ENCODE peak calls at places on chromosome 1, in five cellular contexts. One of them, this sample, is unnamed.

GRCh38 chr1:36981771-36982622 is 52.3 kb downstream of the GRIK3 start:
- DNase-seq in pancreas: no peak
- DNase-seq in RWPE2: no peak
- DNase-seq in thyroid gland: no peak
- DNase-seq in mammary epithelial cell: no peak
- DNase-seq in this sample: no peak

GRCh38 chr1:64100791-64101190 is 102.6 kb upstream of the UBE2U start:
- DNase-seq in pancreas: no peak
- DNase-seq in thyroid gland: no peak
- DNase-seq in RWPE2: no peak
- DNase-seq in mammary epithelial cell: no peak
- DNase-seq in this sample: no peak

GRCh38 chr1:214018605-214019268 is 31.0 kb downstream of the PROX1 start:
- DNase-seq in thyroid gland: no peak
- DNase-seq in pancreas: no peak
- DNase-seq in mammary epithelial cell: no peak
- DNase-seq in RWPE2: no peak
- DNase-seq in this sample: no peak

GRCh38 chr1:226809785-226810571 is 60.4 kb upstream of the PSEN2 start:
- DNase-seq in mammary epithelial cell: no peak
- DNase-seq in RWPE2: no peak
- DNase-seq in pancreas: no peak
- DNase-seq in thyroid gland: no peak
- DNase-seq in this sample: no peak

GRCh38 chr1:115867216-115867615 is 26.3 kb upstream of the NHLH2 start:
- DNase-seq in RWPE2: no peak
- DNase-seq in mammary epithelial cell: peak; percentile 72
- DNase-seq in thyroid gland: no peak
- DNase-seq in pancreas: no peak
- DNase-seq in this sample: no peak

GRCh38 chr1:235923466-235924008 is 56.8 kb upstream of the LYST start:
- DNase-seq in mammary epithelial cell: peak; percentile 38
- DNase-seq in RWPE2: no peak
- DNase-seq in pancreas: no peak
- DNase-seq in thyroid gland: peak; percentile 29
- DNase-seq in this sample: no peak

GRCh38 chr1:205042911-205043806 is at the start of gene CNTN2:
- DNase-seq in RWPE2: no peak
- DNase-seq in mammary epithelial cell: no peak
- DNase-seq in thyroid gland: no peak
- DNase-seq in pancreas: no peak
- DNase-seq in this sample: peak; percentile 84

GRCh38 chr1:101816262-101816661 is 180.5 kb downstream of the OLFM3 start:
- DNase-seq in thyroid gland: no peak
- DNase-seq in RWPE2: no peak
- DNase-seq in mammary epithelial cell: no peak
- DNase-seq in pancreas: no peak
- DNase-seq in this sample: no peak

GRCh38 chr1:160767417-160768294 is 28.3 kb upstream of the LY9 start:
- DNase-seq in thyroid gland: no peak
- DNase-seq in mammary epithelial cell: peak; percentile 87
- DNase-seq in RWPE2: no peak
- DNase-seq in pancreas: no peak
- DNase-seq in this sample: no peak

GRCh38 chr1:150981805-150982712 is at the start of gene ANXA9:
- DNase-seq in pancreas: peak; percentile 78
- DNase-seq in mammary epithelial cell: peak; percentile 27
- DNase-seq in thyroid gland: peak; percentile 83
- DNase-seq in RWPE2: no peak
- DNase-seq in this sample: no peak

GRCh38 chr1:67919714-67920113 is 86.4 kb upstream of the GNG12 start:
- DNase-seq in RWPE2: no peak
- DNase-seq in mammary epithelial cell: no peak
- DNase-seq in thyroid gland: no peak
- DNase-seq in pancreas: no peak
- DNase-seq in this sample: no peak

GRCh38 chr1:232084584-232085223 is 458.1 kb downstream of the DISC1 start:
- DNase-seq in pancreas: no peak
- DNase-seq in RWPE2: no peak
- DNase-seq in thyroid gland: no peak
- DNase-seq in mammary epithelial cell: peak; percentile 24
- DNase-seq in this sample: no peak

GRCh38 chr1:202462342-202463076 is 114.0 kb downstream of the PPP1R12B start:
- DNase-seq in mammary epithelial cell: no peak
- DNase-seq in RWPE2: no peak
- DNase-seq in pancreas: no peak
- DNase-seq in thyroid gland: no peak
- DNase-seq in this sample: no peak

GRCh38 chr1:109365642-109366204 is 32.0 kb downstream of the SORT1 start:
- DNase-seq in pancreas: no peak
- DNase-seq in mammary epithelial cell: no peak
- DNase-seq in RWPE2: no peak
- DNase-seq in thyroid gland: no peak
- DNase-seq in this sample: no peak

GRCh38 chr1:6222644-6223043 is 13.1 kb downstream of the ICMT start:
- DNase-seq in RWPE2: no peak
- DNase-seq in pancreas: no peak
- DNase-seq in thyroid gland: peak; percentile 22
- DNase-seq in mammary epithelial cell: no peak
- DNase-seq in this sample: no peak

GRCh38 chr1:205593532-205593931 is 38.3 kb downstream of the ELK4 start:
- DNase-seq in pancreas: no peak
- DNase-seq in mammary epithelial cell: no peak
- DNase-seq in thyroid gland: no peak
- DNase-seq in RWPE2: no peak
- DNase-seq in this sample: no peak

GRCh38 chr1:41783189-41783639 is 135.5 kb downstream of the HIVEP3 start:
- DNase-seq in RWPE2: no peak
- DNase-seq in pancreas: no peak
- DNase-seq in thyroid gland: no peak
- DNase-seq in mammary epithelial cell: peak; percentile 92
- DNase-seq in this sample: no peak

GRCh38 chr1:84143796-84144565 is at the start of gene PRKACB:
- DNase-seq in mammary epithelial cell: peak; percentile 27
- DNase-seq in thyroid gland: no peak
- DNase-seq in pancreas: no peak
- DNase-seq in RWPE2: no peak
- DNase-seq in this sample: no peak

GRCh38 chr1:153565529-153566374 is at the start of gene S100A2:
- DNase-seq in pancreas: no peak
- DNase-seq in RWPE2: peak; percentile 93
- DNase-seq in mammary epithelial cell: peak; percentile 99
- DNase-seq in thyroid gland: peak; percentile 92
- DNase-seq in this sample: no peak

GRCh38 chr1:212037900-212038299 is 2.4 kb downstream of the DTL start:
- DNase-seq in RWPE2: no peak
- DNase-seq in mammary epithelial cell: peak; percentile 41
- DNase-seq in pancreas: no peak
- DNase-seq in thyroid gland: no peak
- DNase-seq in this sample: no peak

GRCh38 chr1:54394104-54394503 is 12.1 kb downstream of the SSBP3 start:
- DNase-seq in thyroid gland: no peak
- DNase-seq in mammary epithelial cell: no peak
- DNase-seq in pancreas: no peak
- DNase-seq in RWPE2: no peak
- DNase-seq in this sample: no peak

GRCh38 chr1:54395535-54395934 is 10.7 kb downstream of the SSBP3 start:
- DNase-seq in pancreas: no peak
- DNase-seq in mammary epithelial cell: no peak
- DNase-seq in thyroid gland: no peak
- DNase-seq in RWPE2: no peak
- DNase-seq in this sample: no peak

GRCh38 chr1:54392401-54392800 is 13.8 kb downstream of the SSBP3 start:
- DNase-seq in RWPE2: no peak
- DNase-seq in thyroid gland: no peak
- DNase-seq in pancreas: no peak
- DNase-seq in mammary epithelial cell: no peak
- DNase-seq in this sample: no peak

GRCh38 chr1:54391450-54392071 is 14.6 kb downstream of the SSBP3 start:
- DNase-seq in pancreas: no peak
- DNase-seq in mammary epithelial cell: no peak
- DNase-seq in thyroid gland: no peak
- DNase-seq in RWPE2: no peak
- DNase-seq in this sample: no peak

DNA sequence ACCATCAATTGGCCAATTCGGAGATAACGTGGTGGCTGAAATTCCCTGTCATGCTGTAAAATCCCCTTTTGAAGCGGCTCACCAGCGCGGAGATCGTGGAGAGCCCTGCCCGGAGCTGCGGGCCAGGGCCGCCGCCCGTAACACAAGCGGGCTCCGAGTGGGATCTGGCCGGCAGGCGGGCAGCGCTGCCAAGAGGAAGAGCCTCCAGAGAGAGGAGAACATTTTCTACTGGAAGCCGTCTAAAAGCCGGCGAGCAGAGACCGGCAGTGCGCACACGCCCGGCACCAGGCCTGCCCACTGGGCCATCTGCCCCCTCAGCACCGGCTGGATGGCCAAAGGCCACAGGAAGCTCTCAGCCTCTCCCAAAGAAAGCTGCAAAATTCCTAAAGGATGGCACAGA is 15.5 kb downstream of the SSBP3 start:
- DNase-seq in pancreas: no peak
- DNase-seq in mammary epithelial cell: no peak
- DNase-seq in RWPE2: no peak
- DNase-seq in thyroid gland: no peak
- DNase-seq in this sample: no peak
- H3K27ac ChIP-seq in pancreas: no peak overlapping the region
- H3K27ac ChIP-seq in mammary epithelial cell: no peak overlapping the region
- H3K27ac ChIP-seq in RWPE2: no peak overlapping the region
- H3K27ac ChIP-seq in thyroid gland: no peak overlapping the region
- H3K27ac ChIP-seq in this sample: no peak overlapping the region

GRCh38 chr1:11985851-11986250 is 5.6 kb downstream of the MFN2 start:
- DNase-seq in thyroid gland: no peak
- DNase-seq in mammary epithelial cell: no peak
- DNase-seq in RWPE2: no peak
- DNase-seq in pancreas: no peak
- DNase-seq in this sample: no peak
- H3K27ac ChIP-seq in thyroid gland: peak overlapping the region; percentile 99
- H3K27ac ChIP-seq in mammary epithelial cell: no peak overlapping the region
- H3K27ac ChIP-seq in RWPE2: no peak overlapping the region
- H3K27ac ChIP-seq in pancreas: no peak overlapping the region
- H3K27ac ChIP-seq in this sample: no peak overlapping the region

DNA sequence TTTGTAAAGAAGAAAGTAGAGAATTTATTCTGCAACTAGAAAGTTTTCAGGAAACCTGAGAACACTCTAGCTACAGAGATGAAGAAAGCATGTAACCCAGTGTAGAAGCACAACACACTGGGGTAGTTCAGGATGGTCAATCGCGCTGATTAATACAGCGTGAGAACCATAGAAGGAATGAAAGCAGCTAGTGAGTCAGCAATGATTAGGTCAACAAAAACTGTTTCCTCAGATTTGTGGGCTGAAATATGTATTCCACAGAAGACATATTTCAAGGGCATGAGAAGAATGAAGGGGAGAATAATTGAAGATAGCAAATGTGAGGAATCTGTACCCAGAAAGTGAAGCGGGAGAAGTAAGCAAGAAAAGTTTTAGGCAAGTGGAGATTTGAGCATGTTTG is 97.8 kb upstream of the ADGRL2 start:
- DNase-seq in RWPE2: no peak
- DNase-seq in thyroid gland: no peak
- DNase-seq in pancreas: no peak
- DNase-seq in mammary epithelial cell: peak; percentile 95
- DNase-seq in this sample: no peak
- H3K27ac ChIP-seq in RWPE2: peak overlapping the region; percentile 92
- H3K27ac ChIP-seq in thyroid gland: no peak overlapping the region
- H3K27ac ChIP-seq in pancreas: no peak overlapping the region
- H3K27ac ChIP-seq in mammary epithelial cell: peak overlapping the region; percentile 83
- H3K27ac ChIP-seq in this sample: no peak overlapping the region

GRCh38 chr1:183946309-183946591 is 91.3 kb downstream of the COLGALT2 start:
- DNase-seq in mammary epithelial cell: no peak
- DNase-seq in pancreas: no peak
- DNase-seq in thyroid gland: no peak
- DNase-seq in RWPE2: no peak
- DNase-seq in this sample: no peak
- H3K27ac ChIP-seq in mammary epithelial cell: no peak overlapping the region
- H3K27ac ChIP-seq in pancreas: no peak overlapping the region
- H3K27ac ChIP-seq in thyroid gland: no peak overlapping the region
- H3K27ac ChIP-seq in RWPE2: no peak overlapping the region
- H3K27ac ChIP-seq in this sample: no peak overlapping the region

GRCh38 chr1:210598135-210598652 is 269.5 kb downstream of the HHAT start:
- DNase-seq in RWPE2: peak; percentile 56
- DNase-seq in mammary epithelial cell: peak; percentile 72
- DNase-seq in pancreas: no peak
- DNase-seq in thyroid gland: peak; percentile 41
- DNase-seq in this sample: no peak
- H3K27ac ChIP-seq in RWPE2: peak overlapping the region; percentile 80
- H3K27ac ChIP-seq in mammary epithelial cell: peak overlapping the region; percentile 23
- H3K27ac ChIP-seq in pancreas: no peak overlapping the region
- H3K27ac ChIP-seq in thyroid gland: peak overlapping the region; percentile 56
- H3K27ac ChIP-seq in this sample: no peak overlapping the region

GRCh38 chr1:147549526-147549925 is 8.2 kb downstream of the BCL9 start:
- DNase-seq in pancreas: no peak
- DNase-seq in thyroid gland: no peak
- DNase-seq in mammary epithelial cell: no peak
- DNase-seq in RWPE2: no peak
- DNase-seq in this sample: no peak

GRCh38 chr1:147547065-147547464 is 5.8 kb downstream of the BCL9 start:
- DNase-seq in mammary epithelial cell: no peak
- DNase-seq in thyroid gland: no peak
- DNase-seq in pancreas: no peak
- DNase-seq in RWPE2: no peak
- DNase-seq in this sample: no peak

GRCh38 chr1:147550302-147550937 is 9.1 kb downstream of the BCL9 start:
- DNase-seq in pancreas: no peak
- DNase-seq in thyroid gland: no peak
- DNase-seq in RWPE2: no peak
- DNase-seq in mammary epithelial cell: no peak
- DNase-seq in this sample: no peak

GRCh38 chr1:147556643-147557042 is 15.3 kb downstream of the BCL9 start:
- DNase-seq in thyroid gland: no peak
- DNase-seq in mammary epithelial cell: no peak
- DNase-seq in RWPE2: no peak
- DNase-seq in pancreas: no peak
- DNase-seq in this sample: no peak

DNA sequence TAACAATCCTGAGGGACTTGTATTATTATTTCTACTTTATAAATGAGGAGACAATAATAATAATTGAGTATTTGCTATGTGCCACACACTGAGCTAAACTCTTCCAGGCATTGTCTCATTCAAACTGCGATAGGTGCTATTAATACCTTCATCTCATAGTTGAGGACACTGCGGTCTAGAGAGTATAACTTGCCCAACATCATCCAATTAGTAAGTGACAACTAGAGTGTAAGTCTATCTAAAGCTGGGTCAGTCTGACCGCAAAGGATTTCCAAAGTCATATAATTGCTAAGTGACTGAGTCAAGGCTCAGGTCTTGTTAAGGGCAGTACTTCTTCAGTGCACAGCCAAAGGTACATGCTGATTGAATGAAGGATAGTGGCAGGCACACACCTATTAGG is 9.7 kb downstream of the BCL9 start:
- DNase-seq in pancreas: no peak
- DNase-seq in mammary epithelial cell: no peak
- DNase-seq in thyroid gland: no peak
- DNase-seq in RWPE2: no peak
- DNase-seq in this sample: no peak
- H3K27ac ChIP-seq in pancreas: no peak overlapping the region
- H3K27ac ChIP-seq in mammary epithelial cell: no peak overlapping the region
- H3K27ac ChIP-seq in thyroid gland: no peak overlapping the region
- H3K27ac ChIP-seq in RWPE2: no peak overlapping the region
- H3K27ac ChIP-seq in this sample: no peak overlapping the region

This sample was measured in caudate nucleus.